ENCODE peak calls at places on chromosomes 4 and X, in seven cellular contexts. One of them, this sample, is unnamed. For H3K4me1 and H3K9me3, the result is how much of the 10 kb centered on the place peaks cover.

GRCh38 chrX:42119076-42119475 is 195.7 kb upstream of the CASK start:
- DNase-seq in lung: no peak
- DNase-seq in PC-9: peak
- DNase-seq in K562: no peak
- DNase-seq in suprapubic skin: no peak
- DNase-seq in OCI-LY7: no peak
- DNase-seq in sigmoid colon: no peak
- DNase-seq in this sample: no peak

GRCh38 chr4:139084425-139085093 is 69.0 kb downstream of the NOCT start:
- DNase-seq in lung: no peak
- DNase-seq in PC-9: peak
- DNase-seq in K562: peak
- DNase-seq in suprapubic skin: no peak
- DNase-seq in OCI-LY7: no peak
- DNase-seq in sigmoid colon: no peak
- DNase-seq in this sample: no peak

GRCh38 chr4:683982-684571 is 4.9 kb downstream of the SLC49A3 start:
- DNase-seq in lung: no peak
- DNase-seq in PC-9: no peak
- DNase-seq in K562: peak
- DNase-seq in suprapubic skin: peak
- DNase-seq in OCI-LY7: peak
- DNase-seq in sigmoid colon: peak
- DNase-seq in this sample: peak

GRCh38 chr4:183364025-183364424 is 41.8 kb upstream of the CLDN24 start:
- DNase-seq in lung: no peak
- DNase-seq in PC-9: no peak
- DNase-seq in K562: no peak
- DNase-seq in suprapubic skin: no peak
- DNase-seq in OCI-LY7: no peak
- DNase-seq in sigmoid colon: no peak
- DNase-seq in this sample: no peak

GRCh38 chrX:110741213-110741796 is 54.3 kb downstream of the CHRDL1 start:
- DNase-seq in lung: no peak
- DNase-seq in PC-9: peak
- DNase-seq in K562: no peak
- DNase-seq in suprapubic skin: no peak
- DNase-seq in OCI-LY7: no peak
- DNase-seq in sigmoid colon: no peak
- DNase-seq in this sample: no peak

GRCh38 chr4:66014146-66014765 is 344.0 kb upstream of the EPHA5 start:
- DNase-seq in lung: no peak
- DNase-seq in PC-9: no peak
- DNase-seq in K562: no peak
- DNase-seq in suprapubic skin: no peak
- DNase-seq in OCI-LY7: no peak
- DNase-seq in sigmoid colon: no peak
- DNase-seq in this sample: no peak

GRCh38 chr4:68960294-68961163 is 8.9 kb upstream of the UGT2A3 start:
- DNase-seq in lung: no peak
- DNase-seq in PC-9: no peak
- DNase-seq in K562: no peak
- DNase-seq in suprapubic skin: no peak
- DNase-seq in OCI-LY7: no peak
- DNase-seq in sigmoid colon: no peak
- DNase-seq in this sample: no peak

GRCh38 chrX:106874075-106874474 is 29.1 kb downstream of the RIPPLY1 start:
- DNase-seq in lung: no peak
- DNase-seq in PC-9: peak
- DNase-seq in K562: peak
- DNase-seq in suprapubic skin: no peak
- DNase-seq in OCI-LY7: peak
- DNase-seq in sigmoid colon: no peak
- DNase-seq in this sample: no peak

GRCh38 chr4:99968330-99968729 is 18.3 kb upstream of the H2AZ1 start:
- DNase-seq in lung: no peak
- DNase-seq in PC-9: peak
- DNase-seq in K562: no peak
- DNase-seq in suprapubic skin: no peak
- DNase-seq in OCI-LY7: no peak
- DNase-seq in sigmoid colon: no peak
- DNase-seq in this sample: no peak

GRCh38 chr4:95572304-95572991 is 23.7 kb upstream of the UNC5C start:
- DNase-seq in lung: peak
- DNase-seq in PC-9: peak
- DNase-seq in K562: no peak
- DNase-seq in suprapubic skin: no peak
- DNase-seq in OCI-LY7: no peak
- DNase-seq in sigmoid colon: peak
- DNase-seq in this sample: peak

GRCh38 chr4:93759506-93759905 is 69.0 kb upstream of the ATOH1 start:
- DNase-seq in lung: no peak
- DNase-seq in PC-9: no peak
- DNase-seq in K562: no peak
- DNase-seq in suprapubic skin: no peak
- DNase-seq in OCI-LY7: no peak
- DNase-seq in sigmoid colon: no peak
- DNase-seq in this sample: no peak

GRCh38 chr4:52983563-52984303 is 121.6 kb downstream of the RASL11B start:
- DNase-seq in lung: no peak
- DNase-seq in PC-9: peak
- DNase-seq in K562: peak
- DNase-seq in suprapubic skin: no peak
- DNase-seq in OCI-LY7: peak
- DNase-seq in sigmoid colon: no peak
- DNase-seq in this sample: no peak

GRCh38 chr4:10074767-10075105 is 41.9 kb downstream of the WDR1 start:
- DNase-seq in lung: no peak
- DNase-seq in PC-9: no peak
- DNase-seq in K562: peak
- DNase-seq in suprapubic skin: no peak
- DNase-seq in OCI-LY7: peak
- DNase-seq in sigmoid colon: peak
- DNase-seq in this sample: no peak

GRCh38 chrX:111761578-111762135 is 80.7 kb downstream of the ALG13 start:
- DNase-seq in lung: no peak
- DNase-seq in PC-9: no peak
- DNase-seq in K562: no peak
- DNase-seq in suprapubic skin: no peak
- DNase-seq in OCI-LY7: no peak
- DNase-seq in sigmoid colon: no peak
- DNase-seq in this sample: no peak

GRCh38 chr4:7137346-7138200 is 54.8 kb upstream of the SORCS2 start:
- DNase-seq in lung: no peak
- DNase-seq in PC-9: no peak
- DNase-seq in K562: no peak
- DNase-seq in suprapubic skin: no peak
- DNase-seq in OCI-LY7: no peak
- DNase-seq in sigmoid colon: no peak
- DNase-seq in this sample: no peak

GRCh38 chr4:35934370-35934981 is 309.8 kb downstream of the ARAP2 start:
- DNase-seq in lung: no peak
- DNase-seq in PC-9: peak
- DNase-seq in K562: peak
- DNase-seq in suprapubic skin: no peak
- DNase-seq in OCI-LY7: peak
- DNase-seq in sigmoid colon: no peak
- DNase-seq in this sample: no peak

GRCh38 chrX:150365953-150366911 is 3.1 kb downstream of the MAMLD1 start:
- DNase-seq in lung: peak
- DNase-seq in PC-9: no peak
- DNase-seq in K562: peak
- DNase-seq in suprapubic skin: no peak
- DNase-seq in OCI-LY7: no peak
- DNase-seq in sigmoid colon: peak
- DNase-seq in this sample: peak

GRCh38 chrX:32524385-32524784 is 687.0 kb downstream of the DMD start:
- DNase-seq in lung: no peak
- DNase-seq in PC-9: no peak
- DNase-seq in K562: no peak
- DNase-seq in suprapubic skin: no peak
- DNase-seq in OCI-LY7: no peak
- DNase-seq in sigmoid colon: no peak
- DNase-seq in this sample: no peak

GRCh38 chrX:132634521-132634920 is 145.7 kb upstream of the MBNL3 start:
- DNase-seq in lung: no peak
- DNase-seq in PC-9: no peak
- DNase-seq in K562: no peak
- DNase-seq in suprapubic skin: no peak
- DNase-seq in OCI-LY7: no peak
- DNase-seq in sigmoid colon: no peak
- DNase-seq in this sample: no peak

GRCh38 chr4:173529505-173530325 is at the start of gene HAND2:
- DNase-seq in lung: no peak
- DNase-seq in PC-9: no peak
- DNase-seq in K562: peak
- DNase-seq in suprapubic skin: no peak
- DNase-seq in OCI-LY7: no peak
- DNase-seq in sigmoid colon: peak
- DNase-seq in this sample: no peak

GRCh38 chrX:13760428-13760827 is 25.9 kb downstream of the OFD1 start:
- DNase-seq in lung: no peak
- DNase-seq in PC-9: no peak
- DNase-seq in K562: no peak
- DNase-seq in suprapubic skin: no peak
- DNase-seq in OCI-LY7: no peak
- DNase-seq in sigmoid colon: no peak
- DNase-seq in this sample: no peak

GRCh38 chr4:38925492-38926418 is 58.1 kb downstream of the FAM114A1 start:
- DNase-seq in lung: no peak
- DNase-seq in PC-9: no peak
- DNase-seq in K562: no peak
- DNase-seq in suprapubic skin: no peak
- DNase-seq in OCI-LY7: no peak
- DNase-seq in sigmoid colon: peak
- DNase-seq in this sample: no peak

GRCh38 chr4:67779631-67780030 is 25.4 kb upstream of the GNRHR start:
- DNase-seq in lung: no peak
- DNase-seq in PC-9: no peak
- DNase-seq in K562: no peak
- DNase-seq in suprapubic skin: no peak
- DNase-seq in OCI-LY7: no peak
- DNase-seq in sigmoid colon: no peak
- DNase-seq in this sample: no peak

GRCh38 chrX:109934935-109935334 is 68.0 kb upstream of the TMEM164 start:
- DNase-seq in lung: no peak
- DNase-seq in PC-9: no peak
- DNase-seq in K562: no peak
- DNase-seq in suprapubic skin: no peak
- DNase-seq in OCI-LY7: no peak
- DNase-seq in sigmoid colon: no peak
- DNase-seq in this sample: no peak

GRCh38 chrX:27889878-27890277 is 82.1 kb downstream of the MAGEB10 start:
- DNase-seq in lung: no peak
- DNase-seq in PC-9: no peak
- DNase-seq in K562: no peak
- DNase-seq in suprapubic skin: no peak
- DNase-seq in OCI-LY7: no peak
- DNase-seq in sigmoid colon: no peak
- DNase-seq in this sample: no peak

GRCh38 chrX:140434347-140434746 is 70.5 kb downstream of the SOX3 start:
- DNase-seq in lung: no peak
- DNase-seq in PC-9: no peak
- DNase-seq in K562: no peak
- DNase-seq in suprapubic skin: no peak
- DNase-seq in OCI-LY7: no peak
- DNase-seq in sigmoid colon: no peak
- DNase-seq in this sample: no peak

GRCh38 chr4:188826393-188826792 is 687.2 kb downstream of the TRIML1 start:
- DNase-seq in lung: no peak
- DNase-seq in PC-9: no peak
- DNase-seq in K562: no peak
- DNase-seq in suprapubic skin: no peak
- DNase-seq in OCI-LY7: no peak
- DNase-seq in sigmoid colon: no peak
- DNase-seq in this sample: no peak

GRCh38 chr4:168632246-168632832 is 135.5 kb downstream of the PALLD start:
- DNase-seq in lung: no peak
- DNase-seq in PC-9: no peak
- DNase-seq in K562: no peak
- DNase-seq in suprapubic skin: no peak
- DNase-seq in OCI-LY7: no peak
- DNase-seq in sigmoid colon: no peak
- DNase-seq in this sample: no peak
- H3K4me1 ChIP-seq in lung: under half
- H3K4me1 ChIP-seq in PC-9: half or more
- H3K4me1 ChIP-seq in K562: under half
- H3K4me1 ChIP-seq in suprapubic skin: under half
- H3K4me1 ChIP-seq in OCI-LY7: under half
- H3K4me1 ChIP-seq in sigmoid colon: under half
- H3K4me1 ChIP-seq in this sample: under half

GRCh38 chrX:143873343-143873742 is 10.5 kb upstream of the UBE2NL start:
- DNase-seq in lung: no peak
- DNase-seq in PC-9: no peak
- DNase-seq in K562: no peak
- DNase-seq in suprapubic skin: no peak
- DNase-seq in OCI-LY7: no peak
- DNase-seq in sigmoid colon: no peak
- DNase-seq in this sample: no peak
- H3K9me3 ChIP-seq in lung: under half
- H3K9me3 ChIP-seq in PC-9: under half
- H3K9me3 ChIP-seq in K562: under half
- H3K9me3 ChIP-seq in suprapubic skin: under half
- H3K9me3 ChIP-seq in OCI-LY7: under half
- H3K9me3 ChIP-seq in sigmoid colon: under half
- H3K9me3 ChIP-seq in this sample: under half

GRCh38 chr4:152513078-152513477 is 22.8 kb downstream of the FBXW7 start:
- DNase-seq in lung: no peak
- DNase-seq in PC-9: no peak
- DNase-seq in K562: no peak
- DNase-seq in suprapubic skin: no peak
- DNase-seq in OCI-LY7: no peak
- DNase-seq in sigmoid colon: no peak
- DNase-seq in this sample: no peak
- H3K4me1 ChIP-seq in lung: under half
- H3K4me1 ChIP-seq in PC-9: under half
- H3K4me1 ChIP-seq in K562: under half
- H3K4me1 ChIP-seq in suprapubic skin: under half
- H3K4me1 ChIP-seq in OCI-LY7: under half
- H3K4me1 ChIP-seq in sigmoid colon: under half
- H3K4me1 ChIP-seq in this sample: under half

DNA sequence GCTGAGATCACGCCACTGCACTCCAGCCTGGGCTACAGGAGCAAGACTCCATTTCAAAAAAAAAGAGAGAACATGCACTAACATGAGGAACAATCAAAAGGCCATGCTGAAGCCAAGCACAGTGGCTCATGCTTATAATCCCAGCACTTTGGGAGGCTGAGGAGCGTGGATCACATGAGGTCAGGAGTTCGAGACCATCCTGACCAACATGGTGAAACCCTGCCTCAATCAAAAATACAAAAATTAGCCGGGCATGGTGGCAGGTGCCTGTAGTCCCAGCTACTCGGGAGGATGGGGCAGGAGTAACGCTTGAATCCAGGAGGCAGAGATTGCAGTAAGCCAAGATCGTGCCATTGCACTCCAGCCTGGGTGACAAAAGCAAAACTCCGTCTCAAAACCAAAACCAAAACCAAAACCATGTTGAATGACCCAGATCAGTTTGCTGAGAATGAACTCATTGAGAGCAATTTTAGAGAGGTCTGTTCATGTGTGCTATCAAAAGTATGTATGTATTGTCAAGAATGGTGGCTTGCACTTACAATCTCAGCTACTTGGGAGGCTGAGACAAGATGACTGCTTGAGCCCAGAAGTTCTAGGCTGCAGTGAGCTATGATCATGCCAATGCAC is 44.8 kb downstream of the PDS5A start:
- DNase-seq in lung: no peak
- DNase-seq in PC-9: no peak
- DNase-seq in K562: no peak
- DNase-seq in suprapubic skin: no peak
- DNase-seq in OCI-LY7: no peak
- DNase-seq in sigmoid colon: no peak
- DNase-seq in this sample: no peak
- H3K9me3 ChIP-seq in lung: under half
- H3K9me3 ChIP-seq in PC-9: under half
- H3K9me3 ChIP-seq in K562: under half
- H3K9me3 ChIP-seq in suprapubic skin: under half
- H3K9me3 ChIP-seq in OCI-LY7: under half
- H3K9me3 ChIP-seq in sigmoid colon: under half
- H3K9me3 ChIP-seq in this sample: under half

This sample was measured in thyroid gland.